ENCODE peak calls at places on chromosome 13, in eight cellular contexts. P, A, H, N, Z, O, U and Q are unnamed samples.

GRCh38 chr13:96533408-96533807 is 443.5 kb downstream of the HS6ST3 start:
- DNase-seq in H (no peak), U (no peak), N (no peak), O (no peak), Z (no peak), P (no peak), A (peak; percentile 46), Q (no peak)

GRCh38 chr13:51532736-51533197 is 51.5 kb upstream of the WDFY2 start:
- DNase-seq in H (no peak), A (no peak), N (no peak), Z (no peak), O (no peak), P (no peak), U (no peak), Q (no peak)

GRCh38 chr13:94413545-94413944 is 65.9 kb downstream of the DCT start:
- DNase-seq in A (no peak), U (no peak), H (no peak), N (no peak), O (no peak), P (no peak), Z (no peak), Q (no peak)

GRCh38 chr13:102580552-102581169 is 16.1 kb upstream of the TPP2 start:
- DNase-seq in Z (peak; percentile 55), A (peak; percentile 54), O (no peak), U (no peak), N (peak; percentile 39), H (no peak), P (peak; percentile 80), Q (peak; percentile 68)

GRCh38 chr13:98214707-98215106 is 37.6 kb upstream of the RNF113B start:
- DNase-seq in U (no peak), Z (no peak), N (no peak), O (no peak), H (no peak), P (no peak), A (no peak), Q (peak; percentile 6)

GRCh38 chr13:30441304-30441703 is 19.0 kb downstream of the UBE2L5 start:
- DNase-seq in N (no peak), U (no peak), A (no peak), P (peak; percentile 19), O (no peak), H (no peak), Z (no peak), Q (no peak)

GRCh38 chr13:50116430-50116973 is 101.3 kb downstream of the KCNRG start:
- DNase-seq in Z (no peak), N (no peak), P (peak; percentile 19), U (no peak), A (no peak), H (no peak), O (no peak), Q (no peak)

GRCh38 chr13:39935155-39935554 is 279.7 kb downstream of the COG6 start:
- DNase-seq in N (no peak), H (no peak), Z (no peak), A (no peak), P (no peak), U (no peak), O (no peak), Q (no peak)

GRCh38 chr13:34294483-34295129 is 476.7 kb downstream of the RFC3 start:
- DNase-seq in O (no peak), A (no peak), Z (no peak), U (no peak), P (no peak), H (no peak), N (no peak), Q (no peak)

GRCh38 chr13:70339738-70340137 is 231.5 kb upstream of the KLHL1 start:
- DNase-seq in H (no peak), U (no peak), P (no peak), A (no peak), N (no peak), Z (peak; percentile 21), O (peak; percentile 19), Q (peak; percentile 6)

GRCh38 chr13:52925775-52926285 is 77.4 kb upstream of the PCDH8 start:
- DNase-seq in N (no peak), A (no peak), Z (no peak), H (no peak), O (no peak), U (no peak), P (no peak), Q (no peak)

GRCh38 chr13:108176685-108177274 is 38.6 kb downstream of the LIG4 start:
- DNase-seq in O (no peak), H (peak; percentile 8), Z (peak; percentile 42), U (no peak), A (peak; percentile 46), N (peak; percentile 29), P (peak; percentile 22), Q (peak; percentile 36)

GRCh38 chr13:114002009-114002544 is 28.2 kb upstream of the C13orf46 start:
- DNase-seq in Z (no peak), O (no peak), U (no peak), H (no peak), P (no peak), A (no peak), N (no peak), Q (no peak)

GRCh38 chr13:20270163-20270865 is 38.2 kb upstream of the GJB6 start:
- DNase-seq in Z (no peak), A (no peak), N (no peak), P (no peak), U (no peak), H (no peak), O (no peak), Q (no peak)

GRCh38 chr13:49877629-49878218 is 58.4 kb downstream of the SPRYD7 start:
- DNase-seq in O (no peak), Z (no peak), A (no peak), N (no peak), H (no peak), P (no peak), U (no peak), Q (no peak)

GRCh38 chr13:99916366-99917103 is 55.0 kb downstream of the ZIC5 start:
- DNase-seq in A (peak; percentile 73), H (peak; percentile 82), N (peak; percentile 53), U (peak; percentile 31), O (no peak), Z (peak; percentile 76), P (peak; percentile 71), Q (peak; percentile 73)

GRCh38 chr13:33610471-33611015 is 207.4 kb upstream of the RFC3 start:
- DNase-seq in A (no peak), Z (peak; percentile 95), U (no peak), H (no peak), O (peak; percentile 36), P (no peak), N (no peak), Q (no peak)

GRCh38 chr13:113665582-113666323 is 1.3 kb upstream of the GRK1 start:
- DNase-seq in Z (no peak), H (no peak), P (no peak), N (no peak), U (no peak), A (no peak), O (no peak), Q (no peak)

GRCh38 chr13:30346159-30346788 is 38.9 kb upstream of the KATNAL1 start:
- DNase-seq in N (no peak), P (no peak), O (no peak), U (peak; percentile 64), A (no peak), H (no peak), Z (no peak), Q (no peak)

GRCh38 chr13:93769126-93769525 is 542.5 kb downstream of the GPC6 start:
- DNase-seq in P (peak; percentile 35), N (no peak), U (no peak), H (no peak), O (no peak), A (no peak), Z (no peak), Q (no peak)

GRCh38 chr13:112670864-112671263 is 19.0 kb upstream of the ATP11A start:
- DNase-seq in U (no peak), P (no peak), Z (no peak), A (no peak), H (no peak), O (no peak), N (no peak), Q (no peak)

GRCh38 chr13:32019612-32020233 is 11.9 kb upstream of the FRY start:
- DNase-seq in U (peak; percentile 17), N (peak; percentile 11), A (peak; percentile 55), O (no peak), H (peak; percentile 25), P (peak; percentile 81), Z (peak; percentile 73), Q (peak; percentile 37)

GRCh38 chr13:111061338-111062045 is 53.6 kb upstream of the ARHGEF7 start:
- DNase-seq in A (no peak), U (no peak), H (no peak), O (no peak), P (no peak), Z (no peak), N (no peak), Q (no peak)
- TF ChIP-seq RAD21 in A (no peak), U (no peak), H (no peak), O (no peak), P (no peak), Z (no peak), N (no peak), Q (no peak)

GRCh38 chr13:45231722-45232121 is 30.9 kb upstream of the KCTD4 start:
- DNase-seq in P (peak; percentile 63), N (peak; percentile 8), H (no peak), A (peak; percentile 11), O (no peak), Z (no peak), U (no peak), Q (no peak)
- TF ChIP-seq RAD21 in P (no peak), N (no peak), H (no peak), A (no peak), O (no peak), Z (no peak), U (no peak), Q (no peak)

DNA sequence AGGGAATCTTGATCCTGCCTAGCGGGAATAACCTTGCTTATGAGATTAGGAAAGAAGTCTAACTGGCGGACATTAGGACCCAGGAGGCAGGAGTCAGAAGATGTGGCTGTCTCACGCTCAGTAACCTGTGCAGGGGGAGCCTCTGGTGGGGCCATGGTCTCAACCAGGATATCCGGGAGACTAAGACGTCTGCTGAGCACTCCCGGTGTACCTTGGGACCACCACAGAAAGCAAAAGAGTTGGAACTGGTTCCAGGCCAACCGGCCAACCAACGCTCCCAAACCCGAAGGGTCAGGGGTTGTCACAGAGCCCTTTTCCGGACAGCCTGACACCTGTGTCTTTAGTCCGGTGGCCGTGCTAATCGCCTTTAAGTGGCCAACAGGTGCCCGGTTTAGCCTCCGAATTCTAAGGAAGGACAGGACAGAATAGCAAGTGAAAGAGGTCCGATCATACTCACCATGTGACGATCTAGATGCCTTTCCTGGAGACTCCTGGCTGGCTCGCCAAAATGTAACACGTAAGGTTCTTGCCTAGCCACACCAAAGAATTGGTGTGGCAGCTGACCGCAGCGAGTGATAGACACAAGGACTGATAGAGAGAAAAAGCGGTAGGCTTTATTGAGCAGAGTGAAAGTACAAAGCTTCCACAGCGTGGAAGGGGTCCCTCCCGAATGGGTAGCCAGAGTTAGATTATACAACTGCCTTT is 103.9 kb upstream of the DIAPH3 start:
- DNase-seq in O (no peak), A (no peak), U (no peak), Z (no peak), H (no peak), P (no peak), N (no peak), Q (no peak)
- TF ChIP-seq RAD21 in O (no peak), A (no peak), U (no peak), Z (no peak), H (no peak), P (no peak), N (peak; percentile 21), Q (no peak)

DNA sequence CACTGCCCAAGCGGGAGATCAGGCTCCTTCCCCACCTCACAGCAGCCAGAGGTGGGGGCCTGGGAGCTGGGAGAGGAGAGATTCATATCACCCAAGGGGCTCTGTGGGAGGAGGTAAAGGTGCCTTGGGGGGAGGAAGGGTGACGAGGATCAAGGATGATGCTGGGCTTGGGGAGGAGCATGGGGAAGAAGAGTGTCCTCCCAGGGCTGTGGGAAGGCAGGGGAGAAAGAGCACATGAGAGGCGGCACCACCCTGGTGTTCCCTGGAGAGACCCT is 82.7 kb downstream of the ANKRD10 start:
- DNase-seq in O (no peak), N (no peak), A (no peak), H (no peak), P (no peak), Z (no peak), U (no peak), Q (no peak)
- TF ChIP-seq RAD21 in O (no peak), N (no peak), A (no peak), H (no peak), P (no peak), Z (no peak), U (no peak), Q (no peak)